ENCODE peak calls at places on chromosomes 2 and 18, in ten cellular contexts. G, U, F, I, Q, A, W, N, S and P are unnamed samples.

GRCh38 chr2:157032019-157032418 is 225.5 kb upstream of the GALNT5 start:
- DNase-seq in G (no peak), F (no peak), N (no peak), A (no peak), S (peak; percentile 44), W (no peak), Q (no peak), U (no peak), I (peak; percentile 76), P (no peak)

GRCh38 chr2:55482186-55482945 is 37.2 kb upstream of the CFAP36 start:
- DNase-seq in A (no peak), N (no peak), Q (no peak), G (no peak), I (peak; percentile 58), S (no peak), F (no peak), W (no peak), U (no peak), P (no peak)

GRCh38 chr2:160379399-160379798 is 114.2 kb downstream of the RBMS1 start:
- DNase-seq in I (peak; percentile 73), A (no peak), G (no peak), Q (no peak), S (peak; percentile 83), F (no peak), U (no peak), N (peak; percentile 42), W (no peak), P (no peak)

GRCh38 chr2:120318626-120319025 is 27.3 kb upstream of the INHBB start:
- DNase-seq in A (no peak), Q (no peak), F (no peak), N (peak; percentile 43), I (no peak), U (peak; percentile 50), G (no peak), S (no peak), W (no peak), P (peak; percentile 67)

GRCh38 chr18:26540041-26540628 is 8.2 kb downstream of the KCTD1 start:
- DNase-seq in Q (no peak), U (no peak), G (no peak), N (no peak), S (no peak), W (no peak), F (no peak), I (no peak), A (no peak), P (no peak)

GRCh38 chr2:215552144-215552580 is 116.3 kb upstream of the FN1 start:
- DNase-seq in N (no peak), A (no peak), W (no peak), I (no peak), G (no peak), U (no peak), Q (no peak), F (no peak), S (no peak), P (no peak)

GRCh38 chr2:218398437-218399390 is 954 bp upstream of the CTDSP1 start:
- DNase-seq in G (peak; percentile 88), W (peak; percentile 82), S (no peak), I (peak; percentile 14), N (peak; percentile 69), Q (no peak), F (peak; percentile 52), A (peak; percentile 70), U (peak; percentile 86), P (peak; percentile 80)

GRCh38 chr2:86238354-86238753 is 39.1 kb downstream of the MRPL35 start:
- DNase-seq in N (no peak), S (no peak), W (no peak), U (no peak), F (no peak), G (no peak), I (no peak), A (no peak), Q (no peak), P (no peak)

GRCh38 chr18:32768646-32769206 is 4.1 kb downstream of the KLHL14 start:
- DNase-seq in G (no peak), W (no peak), S (no peak), A (no peak), Q (no peak), F (no peak), N (no peak), U (no peak), I (no peak), P (no peak)

GRCh38 chr2:9312591-9312990 is 106.0 kb downstream of the ASAP2 start:
- DNase-seq in N (no peak), G (no peak), S (no peak), W (no peak), Q (no peak), F (no peak), U (no peak), I (no peak), A (no peak), P (no peak)

GRCh38 chr2:64542071-64543005 is 18.2 kb downstream of the AFTPH start:
- DNase-seq in I (no peak), A (no peak), G (no peak), U (no peak), Q (no peak), N (no peak), W (no peak), S (no peak), F (no peak), P (no peak)

GRCh38 chr2:107146181-107146580 is 260.2 kb upstream of the ST6GAL2 start:
- DNase-seq in I (no peak), A (no peak), S (no peak), U (no peak), F (no peak), N (no peak), W (no peak), G (no peak), Q (no peak), P (no peak)

GRCh38 chr18:10329116-10329515 is 125.3 kb upstream of the APCDD1 start:
- DNase-seq in W (no peak), F (no peak), S (no peak), G (no peak), I (peak; percentile 6), N (no peak), Q (no peak), U (no peak), A (no peak), P (no peak)

GRCh38 chr2:6011871-6012380 is 319.7 kb downstream of the SOX11 start:
- DNase-seq in F (no peak), U (no peak), G (no peak), S (no peak), N (no peak), A (no peak), Q (no peak), I (no peak), W (peak; percentile 12), P (no peak)
- H3K4me3 ChIP-seq in F (no peak overlapping the region), U (no peak overlapping the region), G (no peak overlapping the region), S (no peak overlapping the region), N (no peak overlapping the region), A (no peak overlapping the region), Q (no peak overlapping the region), I (no peak overlapping the region), W (no peak overlapping the region), P (no peak overlapping the region)

DNA sequence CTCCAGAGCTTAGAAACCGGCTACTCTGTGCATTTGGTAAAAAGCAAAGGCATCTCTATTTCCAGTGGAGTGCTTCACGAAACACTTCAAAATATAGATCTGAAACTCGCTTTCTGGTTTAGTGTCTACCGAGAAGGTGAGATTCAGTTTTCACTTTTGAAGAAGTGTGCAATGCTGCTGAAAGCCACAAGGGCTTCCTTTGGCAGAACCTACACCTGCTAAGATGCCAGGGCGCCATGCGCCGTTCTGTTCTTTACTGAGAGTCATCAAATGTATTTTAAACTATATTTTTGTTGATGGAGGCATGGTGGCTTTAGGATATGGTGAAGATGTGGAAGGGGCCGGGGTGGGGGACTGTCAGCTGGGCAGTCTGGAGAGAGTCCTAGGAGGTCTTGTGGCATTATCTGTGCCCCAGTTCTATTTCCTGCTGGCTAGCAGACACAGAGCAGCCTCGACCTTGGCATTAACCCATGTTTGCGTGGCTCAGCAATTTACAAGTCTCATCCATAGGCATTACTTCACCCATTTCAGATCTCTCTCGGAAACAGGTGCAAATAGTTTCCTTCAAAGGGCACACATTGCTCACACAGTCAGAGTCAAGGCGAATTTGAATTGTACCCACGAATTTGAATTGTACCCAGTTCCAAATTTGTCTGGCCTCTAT is 46.7 kb upstream of the KCNF1 start:
- DNase-seq in N (no peak), A (no peak), G (no peak), S (no peak), U (no peak), Q (peak; percentile 92), I (no peak), F (no peak), W (no peak), P (no peak)
- TF ChIP-seq CTCF in N (no peak), A (no peak), G (no peak), S (no peak), U (no peak), Q (peak; percentile 62), I (peak; percentile 31), F (no peak), W (peak; percentile 23), P (peak; percentile 26)

GRCh38 chr18:57595347-57595746 is 8.8 kb upstream of the FECH start:
- DNase-seq in S (no peak), G (no peak), U (no peak), W (peak; percentile 63), I (no peak), F (no peak), N (no peak), Q (no peak), A (no peak), P (no peak)
- H3K4me3 ChIP-seq in S (no peak overlapping the region), G (no peak overlapping the region), U (no peak overlapping the region), W (no peak overlapping the region), I (no peak overlapping the region), F (no peak overlapping the region), N (no peak overlapping the region), Q (no peak overlapping the region), A (no peak overlapping the region), P (no peak overlapping the region)

GRCh38 chr2:234669611-234670010 is 172.7 kb upstream of the ARL4C start:
- DNase-seq in S (no peak), F (no peak), A (no peak), W (peak; percentile 48), N (no peak), I (no peak), U (no peak), G (peak; percentile 20), Q (no peak), P (peak; percentile 26)
- TF ChIP-seq CTCF in S (peak; percentile 17), F (no peak), A (no peak), W (peak; percentile 56), N (no peak), I (peak; percentile 45), U (no peak), G (peak; percentile 17), Q (no peak), P (peak; percentile 12)